ENCODE peak calls at places on chromosomes 7 and 10, in five cellular contexts. S is PC-3, J is SK-N-SH, B is cardiac fibroblast, L is fibroblast of the aortic adventitia. V is an unnamed sample.
A peak's percentile ranks its signal among the peaks of the same experiment; 100 is the strongest.

GRCh38 chr10:71269301-71270288 is 49.5 kb upstream of the SLC29A3 start:
- DNase-seq in S (no peak), L (peak; percentile 73), B (peak; percentile 76), J (no peak), V (no peak)

GRCh38 chr7:101519324-101520017 is 109.6 kb downstream of the MYL10 start:
- DNase-seq in J (no peak), B (peak; percentile 41), L (peak; percentile 39), S (peak; percentile 6), V (no peak)

GRCh38 chr7:100641463-100641859 is at the start of gene TFR2:
- DNase-seq in J (peak; percentile 82), L (no peak), B (no peak), S (no peak), V (no peak)

GRCh38 chr7:9250876-9251275 is 817.5 kb downstream of the NXPH1 start:
- DNase-seq in J (no peak), B (no peak), L (no peak), S (no peak), V (no peak)

GRCh38 chr7:2497500-2498336 is 21.5 kb upstream of the GRIFIN start:
- DNase-seq in S (no peak), J (no peak), L (no peak), B (no peak), V (no peak)

GRCh38 chr10:62511656-62512055 is 137.5 kb downstream of the ZNF365 start:
- DNase-seq in J (no peak), B (no peak), S (no peak), L (no peak), V (peak; percentile 15)

GRCh38 chr10:51985326-51985725 is 285.9 kb upstream of the CSTF2T start:
- DNase-seq in S (no peak), B (peak; percentile 3), L (peak; percentile 5), J (no peak), V (no peak)

GRCh38 chr10:28991738-28992270 is 297.1 kb upstream of the LYZL1 start:
- DNase-seq in B (peak; percentile 66), J (peak; percentile 48), S (peak; percentile 72), L (peak; percentile 53), V (peak; percentile 26)

GRCh38 chr7:51789494-51789893 is 472.9 kb upstream of the COBL start:
- DNase-seq in B (no peak), J (peak; percentile 21), S (no peak), L (no peak), V (no peak)

GRCh38 chr7:96285579-96285978 is 36.3 kb downstream of the SLC25A13 start:
- DNase-seq in L (no peak), S (no peak), J (no peak), B (no peak), V (peak; percentile 36)

GRCh38 chr10:24197319-24197718 is 11.6 kb upstream of the KIAA1217 start:
- DNase-seq in B (no peak), J (no peak), L (peak; percentile 6), S (no peak), V (no peak)

GRCh38 chr7:101172854-101173751 is 7.0 kb downstream of the NAT16 start:
- DNase-seq in J (peak; percentile 33), L (peak; percentile 58), B (peak; percentile 72), S (peak; percentile 91), V (no peak)

GRCh38 chr10:66277481-66277880 is 648.4 kb upstream of the LRRTM3 start:
- DNase-seq in L (no peak), J (no peak), B (no peak), S (peak; percentile 47), V (no peak)

GRCh38 chr7:44383566-44383965 is 58.2 kb upstream of the CAMK2B start:
- DNase-seq in L (peak; percentile 74), J (no peak), S (peak; percentile 21), B (peak; percentile 69), V (no peak)

GRCh38 chr10:120600871-120601644 is 144.0 kb downstream of the PLPP4 start:
- DNase-seq in B (peak; percentile 5), J (peak; percentile 61), L (peak; percentile 37), S (peak; percentile 84), V (no peak)

GRCh38 chr10:88032566-88032965 is 169.1 kb downstream of the PTEN start:
- DNase-seq in J (no peak), L (peak; percentile 79), S (no peak), B (peak; percentile 55), V (no peak)

GRCh38 chr7:38070718-38071117 is 107.3 kb upstream of the STARD3NL start:
- DNase-seq in B (peak; percentile 51), J (peak; percentile 73), L (peak; percentile 74), S (peak; percentile 47), V (no peak)

GRCh38 chr7:29386196-29386765 is 177.4 kb upstream of the PRR15 start:
- DNase-seq in J (no peak), S (no peak), L (no peak), B (no peak), V (no peak)

GRCh38 chr10:130493446-130494198 is 357.4 kb downstream of the GLRX3 start:
- DNase-seq in B (no peak), S (no peak), J (peak; percentile 48), L (no peak), V (no peak)

GRCh38 chr7:81327468-81327867 is 408.6 kb upstream of the SEMA3C start:
- DNase-seq in B (no peak), S (no peak), J (no peak), L (peak; percentile 27), V (no peak)

GRCh38 chr10:89283988-89284475 is 17.8 kb upstream of the IFIT2 start:
- DNase-seq in L (peak; percentile 96), J (peak; percentile 70), B (peak; percentile 91), S (peak; percentile 64), V (no peak)

GRCh38 chr7:65981965-65982792 is at the start of gene GUSB:
- DNase-seq in B (peak; percentile 89), S (peak; percentile 87), J (peak; percentile 99), L (peak; percentile 80), V (peak; percentile 96)

GRCh38 chr10:107487284-107487683 is 322.8 kb upstream of the SORCS1 start:
- DNase-seq in L (no peak), S (peak; percentile 18), B (no peak), J (no peak), V (no peak)

GRCh38 chr7:1975179-1975578 is 257.6 kb downstream of the MAD1L1 start:
- DNase-seq in B (no peak), S (no peak), L (no peak), J (no peak), V (no peak)

GRCh38 chr10:96401036-96401435 is 42.2 kb upstream of the OPALIN start:
- DNase-seq in B (no peak), S (no peak), J (no peak), L (no peak), V (no peak)

GRCh38 chr10:27744478-27745379 is 890 bp downstream of the MKX start:
- DNase-seq in B (peak; percentile 22), L (no peak), J (peak; percentile 21), S (peak; percentile 29), V (peak; percentile 29)

GRCh38 chr7:114944742-114945625 is 23.1 kb downstream of the MDFIC start:
- DNase-seq in S (no peak), B (peak; percentile 92), L (peak; percentile 97), J (no peak), V (no peak)
- TF ChIP-seq CTCF in S (no peak), B (no peak), L (no peak), J (no peak), V (no peak)

GRCh38 chr7:77293046-77293445 is 93.4 kb upstream of the FGL2 start:
- DNase-seq in L (no peak), B (no peak), S (no peak), J (no peak), V (no peak)
- TF ChIP-seq CTCF in L (no peak), B (no peak), S (peak; percentile 27), J (peak; percentile 12), V (no peak)

DNA sequence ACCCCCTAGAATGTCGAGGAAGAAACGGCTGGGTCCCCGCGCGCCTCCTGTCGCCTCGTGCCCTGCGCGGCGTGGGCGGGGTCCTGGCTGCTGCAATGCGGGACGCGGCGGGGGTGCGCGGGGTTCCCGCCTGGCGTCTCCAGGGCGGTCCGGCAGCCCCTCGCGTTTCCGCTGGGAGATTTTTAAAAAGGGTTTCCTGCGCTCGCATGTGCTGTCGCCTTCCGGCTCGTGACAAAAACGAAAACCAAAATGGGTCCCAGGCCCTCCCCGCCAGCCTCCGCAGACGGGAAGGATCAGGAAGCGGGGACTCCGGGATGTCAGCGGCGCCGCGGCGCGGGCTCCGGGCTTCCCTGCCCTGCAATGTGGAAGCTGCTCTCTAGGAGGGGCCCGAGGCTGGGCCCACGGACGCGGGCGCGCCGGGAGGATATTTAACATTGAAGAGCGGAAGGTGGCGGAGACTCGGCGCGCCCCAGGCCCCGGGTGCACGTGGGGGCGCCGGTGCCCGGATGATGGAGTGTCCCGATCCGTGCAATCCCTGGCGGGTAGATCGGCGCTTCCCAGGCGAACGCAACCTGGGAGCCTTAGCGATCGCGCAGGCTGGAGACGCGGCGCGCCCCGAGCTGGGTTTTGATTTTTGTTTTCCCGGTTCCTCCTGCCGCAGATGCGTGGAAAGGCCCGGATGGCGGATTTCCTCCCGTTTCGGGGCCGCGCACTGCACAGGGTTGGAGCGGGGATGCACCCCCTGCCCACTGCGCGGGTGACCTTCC is 1.0 kb downstream of the PFKP start:
- DNase-seq in S (peak; percentile 29), J (peak; percentile 79), L (peak; percentile 68), B (peak; percentile 79), V (peak; percentile 84)
- TF ChIP-seq CTCF in S (no peak), J (peak; percentile 31), L (peak; percentile 58), B (peak; percentile 28), V (peak; percentile 15)

GRCh38 chr7:151725844-151726770 is 150.8 kb downstream of the PRKAG2 start:
- DNase-seq in J (no peak), B (no peak), L (no peak), S (no peak), V (no peak)
- TF ChIP-seq CTCF in J (no peak), B (no peak), L (no peak), S (no peak), V (no peak)

DNA sequence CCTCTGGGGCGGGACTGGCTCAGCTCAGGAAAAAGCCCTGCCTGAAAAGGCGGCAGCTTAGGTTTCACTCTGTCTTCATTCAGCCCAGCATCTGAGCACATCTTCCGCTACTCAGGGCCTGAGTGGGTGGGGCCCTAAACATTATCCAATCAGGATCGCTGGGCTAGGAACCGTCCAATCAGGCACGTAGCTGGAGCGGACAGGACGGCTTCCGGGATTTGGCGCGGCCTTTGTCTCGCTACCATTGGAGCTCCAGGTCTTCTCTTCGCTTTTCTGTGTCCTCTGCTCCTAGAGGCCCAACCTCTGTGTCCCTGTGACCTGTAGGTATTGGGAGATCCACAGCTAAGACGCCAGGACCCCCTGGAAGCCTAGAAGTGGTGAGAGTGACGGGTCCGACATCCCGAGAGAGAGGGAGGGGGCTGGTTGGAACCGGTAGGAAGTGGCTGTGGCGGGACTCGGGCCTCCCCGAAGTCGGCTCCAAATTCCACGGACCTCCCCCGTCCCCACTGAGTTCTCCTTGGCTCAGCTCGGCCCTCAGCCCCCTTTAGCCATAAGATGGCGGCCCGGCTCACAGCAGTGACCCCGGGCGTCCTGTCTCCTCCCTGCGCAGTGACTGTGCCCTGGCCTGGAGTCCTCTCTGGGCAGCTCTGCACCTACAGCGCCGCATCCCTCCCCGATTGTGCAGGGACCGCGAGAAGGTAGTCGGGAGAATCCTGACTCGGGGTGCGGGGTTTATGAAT is 99.1 kb downstream of the ZNF680 start:
- DNase-seq in S (peak; percentile 2), L (peak; percentile 43), J (peak; percentile 85), B (peak; percentile 59), V (no peak)
- TF ChIP-seq CTCF in S (no peak), L (no peak), J (no peak), B (no peak), V (no peak)